ENCODE peak calls at places on chromosomes 1 and 21, in nine cellular contexts. One of them, this sample, is unnamed.
A peak's percentile ranks its signal among the peaks of the same experiment; 100 is the strongest.

GRCh38 chr1:179586107-179586823 is 5.4 kb upstream of the TDRD5 start:
- DNase-seq in cardiac fibroblast: peak; percentile 31
- DNase-seq in astrocyte: peak; percentile 22
- DNase-seq in mucosa of descending colon: peak; percentile 72
- DNase-seq in OCI-LY7: no peak
- DNase-seq in left ventricle myocardium inferior: peak; percentile 60
- DNase-seq in psoas muscle: peak; percentile 77
- DNase-seq in keratinocyte: no peak
- DNase-seq in lung: no peak
- DNase-seq in this sample: peak; percentile 18

GRCh38 chr1:201066986-201067385 is 43.5 kb upstream of the KIF21B start:
- DNase-seq in cardiac fibroblast: no peak
- DNase-seq in astrocyte: no peak
- DNase-seq in mucosa of descending colon: no peak
- DNase-seq in OCI-LY7: no peak
- DNase-seq in left ventricle myocardium inferior: no peak
- DNase-seq in psoas muscle: peak; percentile 9
- DNase-seq in keratinocyte: no peak
- DNase-seq in lung: no peak
- DNase-seq in this sample: no peak

GRCh38 chr1:171126504-171126903 is 35.8 kb downstream of the FMO3 start:
- DNase-seq in cardiac fibroblast: no peak
- DNase-seq in astrocyte: no peak
- DNase-seq in mucosa of descending colon: no peak
- DNase-seq in OCI-LY7: no peak
- DNase-seq in left ventricle myocardium inferior: peak; percentile 55
- DNase-seq in psoas muscle: peak; percentile 66
- DNase-seq in keratinocyte: no peak
- DNase-seq in lung: no peak
- DNase-seq in this sample: no peak

GRCh38 chr1:238789916-238790667 is 596.3 kb upstream of the CHRM3 start:
- DNase-seq in cardiac fibroblast: no peak
- DNase-seq in astrocyte: no peak
- DNase-seq in mucosa of descending colon: no peak
- DNase-seq in OCI-LY7: no peak
- DNase-seq in left ventricle myocardium inferior: no peak
- DNase-seq in psoas muscle: no peak
- DNase-seq in keratinocyte: no peak
- DNase-seq in lung: no peak
- DNase-seq in this sample: no peak

GRCh38 chr21:37509802-37510393 is 143.3 kb downstream of the DYRK1A start:
- DNase-seq in cardiac fibroblast: peak; percentile 61
- DNase-seq in astrocyte: peak; percentile 45
- DNase-seq in mucosa of descending colon: no peak
- DNase-seq in OCI-LY7: no peak
- DNase-seq in left ventricle myocardium inferior: no peak
- DNase-seq in psoas muscle: no peak
- DNase-seq in keratinocyte: no peak
- DNase-seq in lung: no peak
- DNase-seq in this sample: no peak

GRCh38 chr1:154972517-154973343 is 1.8 kb upstream of the CKS1B start:
- DNase-seq in cardiac fibroblast: peak; percentile 96
- DNase-seq in astrocyte: peak; percentile 97
- DNase-seq in mucosa of descending colon: peak; percentile 60
- DNase-seq in OCI-LY7: no peak
- DNase-seq in left ventricle myocardium inferior: peak; percentile 52
- DNase-seq in psoas muscle: peak; percentile 74
- DNase-seq in keratinocyte: peak; percentile 89
- DNase-seq in lung: peak; percentile 87
- DNase-seq in this sample: no peak

GRCh38 chr21:19468981-19469715 is 1065.6 kb upstream of the TMPRSS15 start:
- DNase-seq in cardiac fibroblast: no peak
- DNase-seq in astrocyte: no peak
- DNase-seq in mucosa of descending colon: no peak
- DNase-seq in OCI-LY7: no peak
- DNase-seq in left ventricle myocardium inferior: no peak
- DNase-seq in psoas muscle: no peak
- DNase-seq in keratinocyte: no peak
- DNase-seq in lung: no peak
- DNase-seq in this sample: no peak

GRCh38 chr1:108063703-108064102 is 98.7 kb upstream of the VAV3 start:
- DNase-seq in cardiac fibroblast: no peak
- DNase-seq in astrocyte: no peak
- DNase-seq in mucosa of descending colon: no peak
- DNase-seq in OCI-LY7: no peak
- DNase-seq in left ventricle myocardium inferior: no peak
- DNase-seq in psoas muscle: no peak
- DNase-seq in keratinocyte: no peak
- DNase-seq in lung: no peak
- DNase-seq in this sample: no peak

GRCh38 chr1:31987231-31987630 is 26.4 kb upstream of the KHDRBS1 start:
- DNase-seq in cardiac fibroblast: no peak
- DNase-seq in astrocyte: no peak
- DNase-seq in mucosa of descending colon: no peak
- DNase-seq in OCI-LY7: no peak
- DNase-seq in left ventricle myocardium inferior: no peak
- DNase-seq in psoas muscle: no peak
- DNase-seq in keratinocyte: no peak
- DNase-seq in lung: no peak
- DNase-seq in this sample: no peak

GRCh38 chr1:54345116-54345515 is 61.1 kb downstream of the SSBP3 start:
- DNase-seq in cardiac fibroblast: no peak
- DNase-seq in astrocyte: no peak
- DNase-seq in mucosa of descending colon: no peak
- DNase-seq in OCI-LY7: no peak
- DNase-seq in left ventricle myocardium inferior: no peak
- DNase-seq in psoas muscle: no peak
- DNase-seq in keratinocyte: no peak
- DNase-seq in lung: no peak
- DNase-seq in this sample: no peak

GRCh38 chr1:12450831-12451559 is 167.0 kb downstream of the DHRS3 start:
- DNase-seq in cardiac fibroblast: no peak
- DNase-seq in astrocyte: no peak
- DNase-seq in mucosa of descending colon: no peak
- DNase-seq in OCI-LY7: no peak
- DNase-seq in left ventricle myocardium inferior: no peak
- DNase-seq in psoas muscle: no peak
- DNase-seq in keratinocyte: no peak
- DNase-seq in lung: no peak
- DNase-seq in this sample: no peak

GRCh38 chr1:5645135-5645399 is 347.2 kb downstream of the NPHP4 start:
- DNase-seq in cardiac fibroblast: no peak
- DNase-seq in astrocyte: no peak
- DNase-seq in mucosa of descending colon: no peak
- DNase-seq in OCI-LY7: no peak
- DNase-seq in left ventricle myocardium inferior: no peak
- DNase-seq in psoas muscle: no peak
- DNase-seq in keratinocyte: no peak
- DNase-seq in lung: no peak
- DNase-seq in this sample: peak; percentile 4

GRCh38 chr1:91005285-91005684 is 16.6 kb downstream of the ZNF644 start:
- DNase-seq in cardiac fibroblast: no peak
- DNase-seq in astrocyte: no peak
- DNase-seq in mucosa of descending colon: no peak
- DNase-seq in OCI-LY7: no peak
- DNase-seq in left ventricle myocardium inferior: no peak
- DNase-seq in psoas muscle: no peak
- DNase-seq in keratinocyte: no peak
- DNase-seq in lung: no peak
- DNase-seq in this sample: no peak

GRCh38 chr1:210653771-210654170 is 325.1 kb downstream of the HHAT start:
- DNase-seq in cardiac fibroblast: peak; percentile 1
- DNase-seq in astrocyte: peak; percentile 10
- DNase-seq in mucosa of descending colon: no peak
- DNase-seq in OCI-LY7: no peak
- DNase-seq in left ventricle myocardium inferior: no peak
- DNase-seq in psoas muscle: no peak
- DNase-seq in keratinocyte: no peak
- DNase-seq in lung: no peak
- DNase-seq in this sample: no peak

GRCh38 chr1:114032271-114033218 is 53.3 kb downstream of the OLFML3 start:
- DNase-seq in cardiac fibroblast: peak; percentile 80
- DNase-seq in astrocyte: peak; percentile 74
- DNase-seq in mucosa of descending colon: no peak
- DNase-seq in OCI-LY7: no peak
- DNase-seq in left ventricle myocardium inferior: no peak
- DNase-seq in psoas muscle: no peak
- DNase-seq in keratinocyte: no peak
- DNase-seq in lung: no peak
- DNase-seq in this sample: no peak

GRCh38 chr1:15088146-15089025 is 65.2 kb upstream of the TMEM51 start:
- DNase-seq in cardiac fibroblast: no peak
- DNase-seq in astrocyte: peak; percentile 30
- DNase-seq in mucosa of descending colon: peak; percentile 21
- DNase-seq in OCI-LY7: no peak
- DNase-seq in left ventricle myocardium inferior: no peak
- DNase-seq in psoas muscle: no peak
- DNase-seq in keratinocyte: no peak
- DNase-seq in lung: no peak
- DNase-seq in this sample: no peak

GRCh38 chr1:117605811-117606607 is at the start of gene TENT5C:
- DNase-seq in cardiac fibroblast: peak; percentile 95
- DNase-seq in astrocyte: peak; percentile 84
- DNase-seq in mucosa of descending colon: peak; percentile 99
- DNase-seq in OCI-LY7: peak; percentile 99
- DNase-seq in left ventricle myocardium inferior: peak; percentile 96
- DNase-seq in psoas muscle: peak; percentile 98
- DNase-seq in keratinocyte: peak; percentile 60
- DNase-seq in lung: peak; percentile 98
- DNase-seq in this sample: peak; percentile 99
- TF ChIP-seq CTCF in cardiac fibroblast: no peak
- TF ChIP-seq CTCF in astrocyte: no peak
- TF ChIP-seq CTCF in mucosa of descending colon: no peak
- TF ChIP-seq CTCF in OCI-LY7: no peak
- TF ChIP-seq CTCF in left ventricle myocardium inferior: no peak
- TF ChIP-seq CTCF in psoas muscle: peak; percentile 7
- TF ChIP-seq CTCF in keratinocyte: no peak
- TF ChIP-seq CTCF in lung: no peak
- TF ChIP-seq CTCF in this sample: no peak

GRCh38 chr1:33655496-33655895 is 183.1 kb downstream of the ZSCAN20 start:
- DNase-seq in cardiac fibroblast: no peak
- DNase-seq in astrocyte: no peak
- DNase-seq in mucosa of descending colon: no peak
- DNase-seq in OCI-LY7: no peak
- DNase-seq in left ventricle myocardium inferior: peak; percentile 58
- DNase-seq in psoas muscle: no peak
- DNase-seq in keratinocyte: no peak
- DNase-seq in lung: no peak
- DNase-seq in this sample: no peak

GRCh38 chr1:33657833-33658232 is 185.4 kb downstream of the ZSCAN20 start:
- DNase-seq in cardiac fibroblast: no peak
- DNase-seq in astrocyte: no peak
- DNase-seq in mucosa of descending colon: no peak
- DNase-seq in OCI-LY7: no peak
- DNase-seq in left ventricle myocardium inferior: peak; percentile 36
- DNase-seq in psoas muscle: no peak
- DNase-seq in keratinocyte: no peak
- DNase-seq in lung: no peak
- DNase-seq in this sample: no peak

GRCh38 chr1:33653226-33653625 is 180.8 kb downstream of the ZSCAN20 start:
- DNase-seq in cardiac fibroblast: no peak
- DNase-seq in astrocyte: no peak
- DNase-seq in mucosa of descending colon: no peak
- DNase-seq in OCI-LY7: no peak
- DNase-seq in left ventricle myocardium inferior: peak; percentile 54
- DNase-seq in psoas muscle: no peak
- DNase-seq in keratinocyte: no peak
- DNase-seq in lung: no peak
- DNase-seq in this sample: no peak

GRCh38 chr1:33656467-33656866 is 184.0 kb downstream of the ZSCAN20 start:
- DNase-seq in cardiac fibroblast: no peak
- DNase-seq in astrocyte: no peak
- DNase-seq in mucosa of descending colon: no peak
- DNase-seq in OCI-LY7: no peak
- DNase-seq in left ventricle myocardium inferior: no peak
- DNase-seq in psoas muscle: no peak
- DNase-seq in keratinocyte: no peak
- DNase-seq in lung: no peak
- DNase-seq in this sample: no peak

DNA sequence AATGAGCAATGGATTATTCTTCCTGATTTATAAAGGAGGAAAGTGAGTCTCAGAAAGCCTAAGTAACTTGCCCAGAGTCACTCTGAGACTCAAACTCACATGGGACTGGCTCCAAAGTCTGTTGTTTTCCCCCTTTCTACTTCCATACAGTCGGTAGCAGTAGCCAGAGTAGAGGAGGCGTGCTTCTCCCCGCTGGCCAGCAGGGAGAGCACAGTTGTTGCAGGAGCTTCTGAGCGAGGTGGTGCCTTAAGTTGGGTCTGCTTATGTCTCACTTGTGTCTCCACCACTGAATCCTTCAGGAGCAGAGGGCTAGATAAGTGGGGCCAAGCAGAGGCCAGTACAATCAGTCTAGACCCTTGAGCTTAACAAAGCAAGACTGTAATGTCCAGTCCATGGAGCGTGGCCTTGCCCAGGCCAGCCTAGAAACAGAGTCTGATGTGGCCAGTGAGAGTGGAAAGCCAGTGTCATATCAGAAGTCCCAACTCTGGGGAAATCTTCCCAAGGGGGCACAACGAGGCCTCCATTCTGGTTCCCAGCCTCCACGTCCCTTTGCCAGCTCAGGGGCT is 181.9 kb downstream of the ZSCAN20 start:
- DNase-seq in cardiac fibroblast: no peak
- DNase-seq in astrocyte: peak; percentile 23
- DNase-seq in mucosa of descending colon: no peak
- DNase-seq in OCI-LY7: no peak
- DNase-seq in left ventricle myocardium inferior: no peak
- DNase-seq in psoas muscle: no peak
- DNase-seq in keratinocyte: no peak
- DNase-seq in lung: no peak
- DNase-seq in this sample: no peak
- TF ChIP-seq CTCF in cardiac fibroblast: no peak
- TF ChIP-seq CTCF in astrocyte: peak; percentile 51
- TF ChIP-seq CTCF in mucosa of descending colon: no peak
- TF ChIP-seq CTCF in OCI-LY7: peak; percentile 25
- TF ChIP-seq CTCF in left ventricle myocardium inferior: peak; percentile 37
- TF ChIP-seq CTCF in psoas muscle: no peak
- TF ChIP-seq CTCF in keratinocyte: peak; percentile 31
- TF ChIP-seq CTCF in lung: no peak
- TF ChIP-seq CTCF in this sample: no peak

DNA sequence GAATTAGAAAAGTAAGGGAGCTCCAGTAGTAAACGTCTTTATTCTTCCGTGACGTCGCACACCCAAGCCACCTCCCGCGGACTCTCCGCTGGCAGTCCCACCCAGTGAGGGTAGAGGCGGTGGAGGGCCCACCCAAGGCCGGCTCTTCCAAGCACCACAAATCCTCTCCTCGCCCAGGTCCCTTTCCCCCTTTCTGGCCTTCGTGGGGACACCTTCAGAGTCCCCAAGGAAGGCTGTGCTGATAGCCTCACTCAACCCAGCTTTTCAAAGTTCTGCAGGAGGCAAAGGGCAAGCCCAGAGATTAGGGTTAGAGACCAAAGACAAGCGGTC is 349 bp upstream of the GPN2 start:
- DNase-seq in cardiac fibroblast: no peak
- DNase-seq in astrocyte: no peak
- DNase-seq in mucosa of descending colon: no peak
- DNase-seq in OCI-LY7: no peak
- DNase-seq in left ventricle myocardium inferior: no peak
- DNase-seq in psoas muscle: no peak
- DNase-seq in keratinocyte: no peak
- DNase-seq in lung: no peak
- DNase-seq in this sample: no peak
- TF ChIP-seq CTCF in cardiac fibroblast: no peak
- TF ChIP-seq CTCF in astrocyte: no peak
- TF ChIP-seq CTCF in mucosa of descending colon: no peak
- TF ChIP-seq CTCF in OCI-LY7: no peak
- TF ChIP-seq CTCF in left ventricle myocardium inferior: no peak
- TF ChIP-seq CTCF in psoas muscle: no peak
- TF ChIP-seq CTCF in keratinocyte: no peak
- TF ChIP-seq CTCF in lung: no peak
- TF ChIP-seq CTCF in this sample: no peak

GRCh38 chr1:18256318-18257235 is 149.0 kb downstream of the IGSF21 start:
- DNase-seq in cardiac fibroblast: peak; percentile 8
- DNase-seq in astrocyte: no peak
- DNase-seq in mucosa of descending colon: peak; percentile 82
- DNase-seq in OCI-LY7: peak; percentile 60
- DNase-seq in left ventricle myocardium inferior: peak; percentile 27
- DNase-seq in psoas muscle: no peak
- DNase-seq in keratinocyte: no peak
- DNase-seq in lung: peak; percentile 50
- DNase-seq in this sample: peak; percentile 56
- TF ChIP-seq CTCF in cardiac fibroblast: no peak
- TF ChIP-seq CTCF in astrocyte: no peak
- TF ChIP-seq CTCF in mucosa of descending colon: no peak
- TF ChIP-seq CTCF in OCI-LY7: no peak
- TF ChIP-seq CTCF in left ventricle myocardium inferior: no peak
- TF ChIP-seq CTCF in psoas muscle: no peak
- TF ChIP-seq CTCF in keratinocyte: no peak
- TF ChIP-seq CTCF in lung: no peak
- TF ChIP-seq CTCF in this sample: no peak

This sample was measured in GM13976.